ENCODE peak calls at places on chromosomes 2 and 18, in six cellular contexts. I, W, Z, U, K and R are unnamed samples.

GRCh38 chr2:237715459-237715947 is 83.1 kb upstream of the RBM44 start:
- DNase-seq in U (no peak), W (no peak), Z (no peak), K (no peak), I (no peak), R (peak; percentile 25)

GRCh38 chr2:20972110-20972509 is 71.8 kb downstream of the APOB start:
- DNase-seq in I (no peak), K (no peak), W (no peak), Z (no peak), U (no peak), R (no peak)

GRCh38 chr2:21231985-21232384 is 108.2 kb downstream of the TDRD15 start:
- DNase-seq in Z (no peak), I (no peak), U (no peak), W (no peak), K (no peak), R (no peak)

GRCh38 chr2:60553992-60554648 is 666 bp upstream of the BCL11A start:
- DNase-seq in K (peak; percentile 80), Z (no peak), I (no peak), U (peak; percentile 39), W (no peak), R (no peak)

GRCh38 chr18:76982038-76982437 is 150.5 kb downstream of the MBP start:
- DNase-seq in K (no peak), I (no peak), U (no peak), W (no peak), Z (no peak), R (no peak)

GRCh38 chr18:45702871-45703270 is 21.1 kb upstream of the SLC14A1 start:
- DNase-seq in K (no peak), I (no peak), W (no peak), Z (no peak), U (no peak), R (no peak)

GRCh38 chr2:193154076-193154475 is 959.3 kb upstream of the TMEFF2 start:
- DNase-seq in Z (no peak), K (no peak), I (no peak), U (no peak), W (no peak), R (no peak)

GRCh38 chr2:172090947-172091625 is 5.8 kb downstream of the DLX1 start:
- DNase-seq in I (no peak), Z (no peak), K (peak; percentile 47), W (no peak), U (no peak), R (no peak)

GRCh38 chr2:201182650-201183372 is at the start of gene CASP10:
- DNase-seq in K (peak; percentile 87), Z (no peak), U (peak; percentile 72), I (peak; percentile 89), W (no peak), R (peak; percentile 61)

GRCh38 chr2:232876071-232876977 is 6.3 kb downstream of the SNORC start:
- DNase-seq in K (peak; percentile 65), Z (no peak), W (peak; percentile 11), U (no peak), I (no peak), R (no peak)

GRCh38 chr18:23220355-23220754 is 85.1 kb downstream of the CABLES1 start:
- DNase-seq in I (no peak), U (no peak), K (no peak), W (no peak), Z (no peak), R (no peak)

GRCh38 chr2:109494351-109494750 is 119.4 kb downstream of the SEPTIN10 start:
- DNase-seq in I (no peak), W (no peak), Z (no peak), U (no peak), K (no peak), R (no peak)

GRCh38 chr2:148300534-148300933 is 279.6 kb downstream of the MBD5 start:
- DNase-seq in I (peak; percentile 42), U (no peak), K (no peak), Z (no peak), W (no peak), R (peak; percentile 57)

GRCh38 chr2:238167761-238168160 is 9.0 kb downstream of the ERFE start:
- DNase-seq in Z (no peak), W (no peak), I (peak; percentile 24), K (no peak), U (no peak), R (no peak)

GRCh38 chr2:67446504-67446911 is 49.4 kb downstream of the ETAA1 start:
- DNase-seq in K (no peak), W (peak; percentile 98), Z (no peak), I (peak; percentile 23), U (peak; percentile 47), R (no peak)

GRCh38 chr2:64945973-64946736 is 43.0 kb upstream of the SLC1A4 start:
- DNase-seq in W (no peak), K (no peak), Z (peak; percentile 14), U (peak; percentile 66), I (no peak), R (no peak)

GRCh38 chr18:46279673-46280072 is 175.5 kb downstream of the HAUS1 start:
- DNase-seq in W (no peak), U (no peak), I (no peak), K (no peak), Z (no peak), R (no peak)

GRCh38 chr18:65751145-65752085 is 603 bp downstream of the CDH7 start:
- DNase-seq in W (peak; percentile 86), Z (no peak), K (peak; percentile 81), I (no peak), U (no peak), R (no peak)

GRCh38 chr2:54459037-54459441 is 2.9 kb downstream of the SPTBN1 start:
- DNase-seq in I (peak; percentile 75), Z (no peak), U (peak; percentile 52), K (no peak), W (no peak), R (peak; percentile 48)

GRCh38 chr2:128594953-128595677 is 276.4 kb upstream of the HS6ST1 start:
- DNase-seq in I (no peak), Z (no peak), W (no peak), K (no peak), U (no peak), R (no peak)

GRCh38 chr18:48229445-48230052 is 179.6 kb downstream of the ZBTB7C start:
- DNase-seq in Z (no peak), K (peak; percentile 44), I (peak; percentile 6), U (no peak), W (no peak), R (peak; percentile 15)

GRCh38 chr2:221573430-221574230 is 1.5 kb upstream of the EPHA4 start:
- DNase-seq in W (peak; percentile 30), I (peak; percentile 79), K (peak; percentile 90), U (peak; percentile 82), Z (peak; percentile 81), R (peak; percentile 81)

GRCh38 chr18:42429208-42429607 is 474.2 kb downstream of the PIK3C3 start:
- DNase-seq in K (peak; percentile 20), U (no peak), I (no peak), W (no peak), Z (no peak), R (no peak)

GRCh38 chr2:202037086-202037485 is 3.4 kb downstream of the FZD7 start:
- DNase-seq in Z (no peak), W (no peak), I (no peak), K (no peak), U (peak; percentile 45), R (no peak)

GRCh38 chr2:216636570-216637450 is 3.6 kb downstream of the IGFBP2 start:
- DNase-seq in U (peak; percentile 72), K (peak; percentile 61), I (peak; percentile 33), W (no peak), Z (no peak), R (no peak)

GRCh38 chr2:149038442-149039212 is at the start of gene LYPD6B:
- DNase-seq in I (no peak), U (no peak), W (no peak), Z (no peak), K (peak; percentile 79), R (no peak)

GRCh38 chr2:158969717-158970521 is 1.5 kb downstream of the TANC1 start:
- DNase-seq in Z (no peak), W (no peak), I (peak; percentile 46), K (peak; percentile 73), U (peak; percentile 41), R (peak; percentile 49)

GRCh38 chr18:63149200-63149587 is 170.4 kb downstream of the BCL2 start:
- DNase-seq in Z (no peak), W (no peak), I (no peak), U (no peak), K (peak; percentile 17), R (no peak)

GRCh38 chr2:215028231-215028630 is 110.2 kb downstream of the ABCA12 start:
- DNase-seq in K (no peak), Z (no peak), I (peak; percentile 7), U (peak; percentile 61), W (no peak), R (peak; percentile 17)

GRCh38 chr2:71611247-71611646 is 157.9 kb downstream of the DYSF start:
- DNase-seq in U (no peak), I (no peak), Z (no peak), W (no peak), K (no peak), R (no peak)

GRCh38 chr2:60553496-60553991 is at the start of gene BCL11A:
- DNase-seq in I (peak; percentile 86), Z (no peak), U (peak; percentile 72), W (no peak), K (peak; percentile 89), R (peak; percentile 18)

GRCh38 chr2:241118727-241119505 is 16.8 kb upstream of the MTERF4 start:
- DNase-seq in W (no peak), I (no peak), U (no peak), Z (no peak), K (no peak), R (no peak)

GRCh38 chr2:176959614-176960013 is 253.0 kb upstream of the HNRNPA3 start:
- DNase-seq in K (no peak), U (no peak), Z (no peak), W (no peak), I (no peak), R (no peak)